ENCODE peak calls at places on chromosome 14, in eight cellular contexts. Y is activated T-helper 1 cell treated with Interleukin-2 at 50 U/mL for 16 hours; P is D341Med; Q is left lung; U is NCI-H345; C is hepatic stellate cell; G is stimulated activated CD4-positive, alpha-beta T cell treated with anti-CD3 and anti-CD28 coated beads, Interleukin-15, amount 100 ng/mL, for 24 hours; V is COR-L47. E is an unnamed sample.

GRCh38 chr14:69693145-69693544 is 73.8 kb upstream of the SRSF5 start:
- DNase-seq in P (peak; percentile 71), Q (no peak), V (no peak), G (no peak), U (no peak), Y (no peak), C (no peak), E (no peak)

GRCh38 chr14:54420478-54421116 is 20.6 kb downstream of the CNIH1 start:
- DNase-seq in G (peak; percentile 17), C (peak; percentile 35), V (peak; percentile 10), Y (no peak), U (peak; percentile 22), Q (no peak), P (peak; percentile 69), E (no peak)

GRCh38 chr14:104820669-104821228 is 19.8 kb downstream of the ZBTB42 start:
- DNase-seq in U (peak; percentile 34), V (peak; percentile 79), P (peak; percentile 64), C (peak; percentile 86), Q (peak; percentile 64), G (no peak), Y (no peak), E (no peak)

GRCh38 chr14:91814317-91814716 is 53.0 kb downstream of the TC2N start:
- DNase-seq in Y (no peak), P (no peak), V (no peak), C (no peak), U (no peak), G (no peak), Q (no peak), E (no peak)

GRCh38 chr14:71555654-71556559 is 376.3 kb upstream of the RGS6 start:
- DNase-seq in U (no peak), Q (no peak), C (no peak), G (peak; percentile 74), Y (peak; percentile 5), V (no peak), P (no peak), E (peak; percentile 62)

GRCh38 chr14:95046711-95047681 is 110.3 kb downstream of the DICER1 start:
- DNase-seq in Y (no peak), Q (peak; percentile 25), G (no peak), V (no peak), U (no peak), C (no peak), P (no peak), E (no peak)

GRCh38 chr14:75430106-75430505 is 2.3 kb downstream of the JDP2 start:
- DNase-seq in P (no peak), V (no peak), Y (no peak), Q (no peak), C (peak; percentile 38), G (no peak), U (no peak), E (no peak)

GRCh38 chr14:39310071-39310470 is 76.4 kb downstream of the MIA2 start:
- DNase-seq in U (no peak), Q (no peak), V (no peak), Y (no peak), P (no peak), C (no peak), G (no peak), E (no peak)

GRCh38 chr14:51472881-51473280 is 178.8 kb upstream of the FRMD6 start:
- DNase-seq in Q (no peak), U (no peak), C (no peak), Y (no peak), V (peak; percentile 36), P (peak; percentile 83), G (no peak), E (no peak)

GRCh38 chr14:74612346-74613021 is 447 bp upstream of the LTBP2 start:
- DNase-seq in C (peak; percentile 78), G (peak; percentile 87), U (peak; percentile 78), P (peak; percentile 97), V (peak; percentile 70), Q (peak; percentile 75), Y (peak; percentile 76), E (peak; percentile 84)

GRCh38 chr14:23362200-23362599 is 2.8 kb downstream of the EFS start:
- DNase-seq in Q (no peak), C (no peak), P (no peak), U (no peak), G (no peak), V (no peak), Y (no peak), E (no peak)

GRCh38 chr14:51145246-51145645 is 50.3 kb upstream of the TRIM9 start:
- DNase-seq in G (no peak), Q (no peak), P (no peak), U (no peak), C (no peak), Y (no peak), V (no peak), E (no peak)

GRCh38 chr14:78968249-78968648 is 798.1 kb downstream of the NRXN3 start:
- DNase-seq in P (no peak), Q (no peak), Y (no peak), U (no peak), C (no peak), V (no peak), G (no peak), E (no peak)

GRCh38 chr14:76826122-76826521 is at the start of gene LRRC74A:
- DNase-seq in Y (no peak), P (no peak), V (no peak), C (no peak), U (no peak), G (no peak), Q (no peak), E (no peak)

GRCh38 chr14:93332032-93332852 is 594 bp downstream of the BTBD7 start:
- DNase-seq in U (peak; percentile 39), V (peak; percentile 44), Y (no peak), P (peak; percentile 86), G (peak; percentile 44), Q (peak; percentile 62), C (peak; percentile 47), E (peak; percentile 24)

GRCh38 chr14:23145794-23146422 is 26.9 kb upstream of the CEBPE start:
- DNase-seq in G (no peak), U (no peak), C (no peak), Y (no peak), P (no peak), Q (no peak), V (no peak), E (no peak)

GRCh38 chr14:87754512-87755223 is 238.3 kb downstream of the GALC start:
- DNase-seq in C (no peak), G (no peak), P (no peak), Q (no peak), Y (no peak), U (no peak), V (no peak), E (no peak)

GRCh38 chr14:98120831-98121464 is 1151.0 kb downstream of the BCL11B start:
- DNase-seq in Y (no peak), G (peak; percentile 44), U (peak; percentile 96), C (no peak), P (no peak), V (peak; percentile 41), Q (no peak), E (no peak)

GRCh38 chr14:38127784-38128183 is 79.9 kb upstream of the SSTR1 start:
- DNase-seq in U (no peak), V (no peak), G (no peak), C (no peak), Q (no peak), P (no peak), Y (no peak), E (no peak)

GRCh38 chr14:30225171-30225570 is 297.5 kb upstream of the PRKD1 start:
- DNase-seq in G (no peak), Q (no peak), Y (no peak), C (no peak), V (no peak), U (no peak), P (no peak), E (no peak)

GRCh38 chr14:65184032-65184764 is 81.9 kb upstream of the MAX start:
- DNase-seq in U (no peak), Q (no peak), G (no peak), V (no peak), P (no peak), Y (no peak), C (no peak), E (no peak)

GRCh38 chr14:87002831-87003230 is 990.2 kb downstream of the GALC start:
- DNase-seq in C (no peak), V (no peak), P (no peak), Q (no peak), Y (no peak), U (no peak), G (no peak), E (no peak)

GRCh38 chr14:79510659-79511058 is 700.6 kb downstream of the DIO2 start:
- DNase-seq in Q (no peak), G (no peak), V (no peak), Y (no peak), P (no peak), U (no peak), C (peak; percentile 35), E (no peak)

GRCh38 chr14:101075025-101075800 is 171.7 kb upstream of the RTL1 start:
- DNase-seq in C (no peak), Y (no peak), G (no peak), V (no peak), Q (no peak), U (no peak), P (peak; percentile 18), E (no peak)

GRCh38 chr14:88518592-88519512 is 36.0 kb downstream of the PTPN21 start:
- DNase-seq in C (peak; percentile 6), U (no peak), Y (no peak), Q (no peak), P (no peak), G (no peak), V (no peak), E (no peak)

GRCh38 chr14:104222396-104223036 is 84.1 kb downstream of the KIF26A start:
- DNase-seq in G (no peak), C (no peak), P (no peak), Q (peak; percentile 23), V (no peak), U (no peak), Y (no peak), E (no peak)

GRCh38 chr14:105497671-105498429 is 6.8 kb downstream of the TEDC1 start:
- DNase-seq in C (no peak), U (peak; percentile 88), Y (no peak), P (no peak), V (peak; percentile 50), Q (peak; percentile 30), G (peak; percentile 2), E (no peak)

GRCh38 chr14:36256131-36256801 is 64.2 kb downstream of the MBIP start:
- DNase-seq in V (no peak), Q (peak; percentile 59), U (no peak), G (no peak), C (no peak), Y (no peak), P (no peak), E (no peak)

GRCh38 chr14:95463173-95463901 is 53.1 kb downstream of the SYNE3 start:
- DNase-seq in Y (peak; percentile 30), V (peak; percentile 100), C (no peak), U (peak; percentile 98), Q (no peak), G (peak; percentile 14), P (no peak), E (no peak)

GRCh38 chr14:81565441-81566290 is 32.0 kb upstream of the SEL1L start:
- DNase-seq in G (peak; percentile 20), U (no peak), V (peak; percentile 21), C (peak; percentile 11), P (peak; percentile 62), Y (no peak), Q (no peak), E (no peak)

GRCh38 chr14:68397371-68397779 is 395.5 kb downstream of the ZFP36L1 start:
- DNase-seq in C (no peak), Q (peak; percentile 90), U (no peak), P (no peak), G (no peak), Y (no peak), V (no peak), E (no peak)

GRCh38 chr14:85634205-85634604 is 104.3 kb downstream of the FLRT2 start:
- DNase-seq in Y (no peak), P (no peak), G (no peak), C (no peak), Q (no peak), U (no peak), V (no peak), E (no peak)

GRCh38 chr14:94088516-94088915 is 7.4 kb downstream of the IFI27L1 start:
- DNase-seq in Q (no peak), V (no peak), C (peak; percentile 43), P (no peak), G (no peak), Y (no peak), U (no peak), E (no peak)

GRCh38 chr14:37992489-37992888 is 215.2 kb upstream of the SSTR1 start:
- DNase-seq in U (peak; percentile 80), Q (no peak), V (peak; percentile 27), G (no peak), C (no peak), Y (no peak), P (no peak), E (no peak)